ENCODE peak calls at places on chromosome 21, in six cellular contexts. One of them, this sample, is unnamed.

GRCh38 chr21:45788635-45789506 is 145.3 kb downstream of the PCBP3 start:
- DNase-seq in NCI-H2081: no peak
- DNase-seq in mucosa of gallbladder: no peak
- DNase-seq in NCI-H2171 treated with DMSO at 0.1 percent for 48 hours: no peak
- DNase-seq in stimulated activated CD4-positive, alpha-beta T cell treated with anti-CD3 and anti-CD28 coated beads, Interleukin-4, amount 100 ng/mL, for 1 hour: no peak
- DNase-seq in PC-9: no peak
- DNase-seq in this sample: no peak

GRCh38 chr21:26847951-26848350 is 2.7 kb upstream of the ADAMTS1 start:
- DNase-seq in stimulated activated CD4-positive, alpha-beta T cell treated with anti-CD3 and anti-CD28 coated beads, Interleukin-4, amount 100 ng/mL, for 1 hour: no peak
- DNase-seq in mucosa of gallbladder: no peak
- DNase-seq in PC-9: no peak
- DNase-seq in NCI-H2171 treated with DMSO at 0.1 percent for 48 hours: no peak
- DNase-seq in NCI-H2081: no peak
- DNase-seq in this sample: no peak

GRCh38 chr21:44427241-44428120 is 27.8 kb upstream of the LRRC3 start:
- DNase-seq in mucosa of gallbladder: no peak
- DNase-seq in PC-9: no peak
- DNase-seq in stimulated activated CD4-positive, alpha-beta T cell treated with anti-CD3 and anti-CD28 coated beads, Interleukin-4, amount 100 ng/mL, for 1 hour: no peak
- DNase-seq in NCI-H2081: peak; percentile 78
- DNase-seq in NCI-H2171 treated with DMSO at 0.1 percent for 48 hours: peak; percentile 8
- DNase-seq in this sample: no peak

GRCh38 chr21:45747233-45747766 is 103.8 kb downstream of the PCBP3 start:
- DNase-seq in mucosa of gallbladder: no peak
- DNase-seq in PC-9: no peak
- DNase-seq in NCI-H2171 treated with DMSO at 0.1 percent for 48 hours: peak; percentile 56
- DNase-seq in NCI-H2081: no peak
- DNase-seq in stimulated activated CD4-positive, alpha-beta T cell treated with anti-CD3 and anti-CD28 coated beads, Interleukin-4, amount 100 ng/mL, for 1 hour: no peak
- DNase-seq in this sample: no peak

GRCh38 chr21:45136500-45136899 is 62.1 kb downstream of the ADARB1 start:
- DNase-seq in NCI-H2171 treated with DMSO at 0.1 percent for 48 hours: no peak
- DNase-seq in NCI-H2081: no peak
- DNase-seq in mucosa of gallbladder: no peak
- DNase-seq in stimulated activated CD4-positive, alpha-beta T cell treated with anti-CD3 and anti-CD28 coated beads, Interleukin-4, amount 100 ng/mL, for 1 hour: no peak
- DNase-seq in PC-9: no peak
- DNase-seq in this sample: no peak

GRCh38 chr21:43320526-43320925 is 106.4 kb downstream of the SIK1 start:
- DNase-seq in NCI-H2171 treated with DMSO at 0.1 percent for 48 hours: no peak
- DNase-seq in mucosa of gallbladder: no peak
- DNase-seq in NCI-H2081: no peak
- DNase-seq in PC-9: no peak
- DNase-seq in stimulated activated CD4-positive, alpha-beta T cell treated with anti-CD3 and anti-CD28 coated beads, Interleukin-4, amount 100 ng/mL, for 1 hour: no peak
- DNase-seq in this sample: no peak

GRCh38 chr21:16116798-16117197 is 387.0 kb downstream of the USP25 start:
- DNase-seq in NCI-H2171 treated with DMSO at 0.1 percent for 48 hours: no peak
- DNase-seq in PC-9: no peak
- DNase-seq in mucosa of gallbladder: no peak
- DNase-seq in NCI-H2081: no peak
- DNase-seq in stimulated activated CD4-positive, alpha-beta T cell treated with anti-CD3 and anti-CD28 coated beads, Interleukin-4, amount 100 ng/mL, for 1 hour: no peak
- DNase-seq in this sample: no peak

GRCh38 chr21:44454747-44455523 is at the start of gene LRRC3:
- DNase-seq in NCI-H2171 treated with DMSO at 0.1 percent for 48 hours: peak; percentile 66
- DNase-seq in mucosa of gallbladder: peak; percentile 74
- DNase-seq in NCI-H2081: peak; percentile 3
- DNase-seq in PC-9: peak; percentile 19
- DNase-seq in stimulated activated CD4-positive, alpha-beta T cell treated with anti-CD3 and anti-CD28 coated beads, Interleukin-4, amount 100 ng/mL, for 1 hour: peak; percentile 83
- DNase-seq in this sample: peak; percentile 70

GRCh38 chr21:32306021-32306780 is 7.5 kb downstream of the MRAP start:
- DNase-seq in mucosa of gallbladder: no peak
- DNase-seq in NCI-H2081: no peak
- DNase-seq in PC-9: no peak
- DNase-seq in stimulated activated CD4-positive, alpha-beta T cell treated with anti-CD3 and anti-CD28 coated beads, Interleukin-4, amount 100 ng/mL, for 1 hour: no peak
- DNase-seq in NCI-H2171 treated with DMSO at 0.1 percent for 48 hours: no peak
- DNase-seq in this sample: no peak

GRCh38 chr21:45423201-45423955 is 18.4 kb downstream of the COL18A1 start:
- DNase-seq in PC-9: no peak
- DNase-seq in stimulated activated CD4-positive, alpha-beta T cell treated with anti-CD3 and anti-CD28 coated beads, Interleukin-4, amount 100 ng/mL, for 1 hour: no peak
- DNase-seq in NCI-H2081: no peak
- DNase-seq in mucosa of gallbladder: no peak
- DNase-seq in NCI-H2171 treated with DMSO at 0.1 percent for 48 hours: no peak
- DNase-seq in this sample: no peak

GRCh38 chr21:37763298-37763697 is 153.0 kb downstream of the KCNJ6 start:
- DNase-seq in mucosa of gallbladder: no peak
- DNase-seq in stimulated activated CD4-positive, alpha-beta T cell treated with anti-CD3 and anti-CD28 coated beads, Interleukin-4, amount 100 ng/mL, for 1 hour: no peak
- DNase-seq in PC-9: no peak
- DNase-seq in NCI-H2171 treated with DMSO at 0.1 percent for 48 hours: no peak
- DNase-seq in NCI-H2081: no peak
- DNase-seq in this sample: no peak

GRCh38 chr21:33854604-33855003 is 61.0 kb downstream of the ATP5PO start:
- DNase-seq in PC-9: peak; percentile 53
- DNase-seq in NCI-H2171 treated with DMSO at 0.1 percent for 48 hours: no peak
- DNase-seq in mucosa of gallbladder: no peak
- DNase-seq in stimulated activated CD4-positive, alpha-beta T cell treated with anti-CD3 and anti-CD28 coated beads, Interleukin-4, amount 100 ng/mL, for 1 hour: no peak
- DNase-seq in NCI-H2081: peak; percentile 9
- DNase-seq in this sample: no peak

GRCh38 chr21:36461277-36461917 is 18.5 kb downstream of the CLDN14 start:
- DNase-seq in NCI-H2081: no peak
- DNase-seq in stimulated activated CD4-positive, alpha-beta T cell treated with anti-CD3 and anti-CD28 coated beads, Interleukin-4, amount 100 ng/mL, for 1 hour: no peak
- DNase-seq in mucosa of gallbladder: no peak
- DNase-seq in NCI-H2171 treated with DMSO at 0.1 percent for 48 hours: no peak
- DNase-seq in PC-9: no peak
- DNase-seq in this sample: no peak

GRCh38 chr21:45225041-45225740 is 62.5 kb downstream of the POFUT2 start:
- DNase-seq in NCI-H2171 treated with DMSO at 0.1 percent for 48 hours: no peak
- DNase-seq in mucosa of gallbladder: no peak
- DNase-seq in PC-9: no peak
- DNase-seq in NCI-H2081: no peak
- DNase-seq in stimulated activated CD4-positive, alpha-beta T cell treated with anti-CD3 and anti-CD28 coated beads, Interleukin-4, amount 100 ng/mL, for 1 hour: no peak
- DNase-seq in this sample: no peak

GRCh38 chr21:29105218-29105617 is 25.2 kb upstream of the MAP3K7CL start:
- DNase-seq in PC-9: no peak
- DNase-seq in NCI-H2171 treated with DMSO at 0.1 percent for 48 hours: no peak
- DNase-seq in mucosa of gallbladder: peak; percentile 60
- DNase-seq in NCI-H2081: no peak
- DNase-seq in stimulated activated CD4-positive, alpha-beta T cell treated with anti-CD3 and anti-CD28 coated beads, Interleukin-4, amount 100 ng/mL, for 1 hour: no peak
- DNase-seq in this sample: no peak

GRCh38 chr21:35602811-35603210 is 457.5 kb downstream of the SETD4 start:
- DNase-seq in stimulated activated CD4-positive, alpha-beta T cell treated with anti-CD3 and anti-CD28 coated beads, Interleukin-4, amount 100 ng/mL, for 1 hour: no peak
- DNase-seq in PC-9: no peak
- DNase-seq in mucosa of gallbladder: no peak
- DNase-seq in NCI-H2081: no peak
- DNase-seq in NCI-H2171 treated with DMSO at 0.1 percent for 48 hours: no peak
- DNase-seq in this sample: no peak

GRCh38 chr21:31813873-31814272 is 58.9 kb upstream of the HUNK start:
- DNase-seq in NCI-H2081: no peak
- DNase-seq in stimulated activated CD4-positive, alpha-beta T cell treated with anti-CD3 and anti-CD28 coated beads, Interleukin-4, amount 100 ng/mL, for 1 hour: no peak
- DNase-seq in mucosa of gallbladder: no peak
- DNase-seq in NCI-H2171 treated with DMSO at 0.1 percent for 48 hours: no peak
- DNase-seq in PC-9: no peak
- DNase-seq in this sample: no peak

GRCh38 chr21:45286671-45287437 is 841 bp downstream of the POFUT2 start:
- DNase-seq in PC-9: no peak
- DNase-seq in NCI-H2171 treated with DMSO at 0.1 percent for 48 hours: no peak
- DNase-seq in mucosa of gallbladder: no peak
- DNase-seq in NCI-H2081: no peak
- DNase-seq in stimulated activated CD4-positive, alpha-beta T cell treated with anti-CD3 and anti-CD28 coated beads, Interleukin-4, amount 100 ng/mL, for 1 hour: no peak
- DNase-seq in this sample: no peak

GRCh38 chr21:27418338-27418737 is 451.4 kb upstream of the ADAMTS5 start:
- DNase-seq in NCI-H2081: no peak
- DNase-seq in PC-9: no peak
- DNase-seq in mucosa of gallbladder: no peak
- DNase-seq in stimulated activated CD4-positive, alpha-beta T cell treated with anti-CD3 and anti-CD28 coated beads, Interleukin-4, amount 100 ng/mL, for 1 hour: no peak
- DNase-seq in NCI-H2171 treated with DMSO at 0.1 percent for 48 hours: no peak
- DNase-seq in this sample: no peak

GRCh38 chr21:29155118-29155932 is 24.9 kb downstream of the MAP3K7CL start:
- DNase-seq in stimulated activated CD4-positive, alpha-beta T cell treated with anti-CD3 and anti-CD28 coated beads, Interleukin-4, amount 100 ng/mL, for 1 hour: no peak
- DNase-seq in mucosa of gallbladder: no peak
- DNase-seq in NCI-H2081: no peak
- DNase-seq in NCI-H2171 treated with DMSO at 0.1 percent for 48 hours: no peak
- DNase-seq in PC-9: peak; percentile 5
- DNase-seq in this sample: peak; percentile 17

GRCh38 chr21:41774467-41775151 is 7.8 kb upstream of the RIPK4 start:
- DNase-seq in PC-9: no peak
- DNase-seq in mucosa of gallbladder: peak; percentile 48
- DNase-seq in NCI-H2081: no peak
- DNase-seq in NCI-H2171 treated with DMSO at 0.1 percent for 48 hours: peak; percentile 26
- DNase-seq in stimulated activated CD4-positive, alpha-beta T cell treated with anti-CD3 and anti-CD28 coated beads, Interleukin-4, amount 100 ng/mL, for 1 hour: no peak
- DNase-seq in this sample: no peak

GRCh38 chr21:45996311-45997204 is 15.0 kb downstream of the COL6A1 start:
- DNase-seq in NCI-H2081: no peak
- DNase-seq in NCI-H2171 treated with DMSO at 0.1 percent for 48 hours: no peak
- DNase-seq in stimulated activated CD4-positive, alpha-beta T cell treated with anti-CD3 and anti-CD28 coated beads, Interleukin-4, amount 100 ng/mL, for 1 hour: no peak
- DNase-seq in PC-9: no peak
- DNase-seq in mucosa of gallbladder: no peak
- DNase-seq in this sample: no peak

GRCh38 chr21:28018741-28019669 is 973.7 kb downstream of the LTN1 start:
- DNase-seq in NCI-H2171 treated with DMSO at 0.1 percent for 48 hours: no peak
- DNase-seq in stimulated activated CD4-positive, alpha-beta T cell treated with anti-CD3 and anti-CD28 coated beads, Interleukin-4, amount 100 ng/mL, for 1 hour: no peak
- DNase-seq in NCI-H2081: no peak
- DNase-seq in PC-9: peak; percentile 24
- DNase-seq in mucosa of gallbladder: no peak
- DNase-seq in this sample: peak; percentile 64

GRCh38 chr21:31351438-31351837 is 7.4 kb upstream of the TIAM1 start:
- DNase-seq in stimulated activated CD4-positive, alpha-beta T cell treated with anti-CD3 and anti-CD28 coated beads, Interleukin-4, amount 100 ng/mL, for 1 hour: no peak
- DNase-seq in NCI-H2171 treated with DMSO at 0.1 percent for 48 hours: no peak
- DNase-seq in NCI-H2081: no peak
- DNase-seq in mucosa of gallbladder: no peak
- DNase-seq in PC-9: peak; percentile 73
- DNase-seq in this sample: peak; percentile 57

This sample was measured in Calu3.